ENCODE peak calls at places on chromosome 14, in five cellular contexts. I is OCI-LY7, Y is GM23248, Z is MM.1S, R is PC-3. M is an unnamed sample. For H3K9me3, the result is how much of the 10 kb centered on the place peaks cover.

GRCh38 chr14:45658226-45658916 is 405.4 kb upstream of the MIS18BP1 start:
- DNase-seq in Z (no peak), R (no peak), I (no peak), Y (no peak), M (no peak)

GRCh38 chr14:91059576-91060471 is 617 bp downstream of the RPS6KA5 start:
- DNase-seq in I (peak), Y (peak), Z (peak), R (peak), M (peak)

GRCh38 chr14:74616507-74616906 is 4.5 kb upstream of the LTBP2 start:
- DNase-seq in Y (peak), I (no peak), Z (no peak), R (peak), M (peak)

GRCh38 chr14:20631821-20632389 is 9.6 kb downstream of the OR6S1 start:
- DNase-seq in R (peak), Z (no peak), Y (peak), I (no peak), M (peak)

GRCh38 chr14:92958373-92959188 is 35.6 kb downstream of the CHGA start:
- DNase-seq in Y (no peak), R (no peak), Z (no peak), I (no peak), M (no peak)

GRCh38 chr14:42869681-42870080 is 1263.0 kb downstream of the LRFN5 start:
- DNase-seq in R (no peak), I (no peak), Z (no peak), Y (peak), M (no peak)

GRCh38 chr14:35202195-35202594 is 79.8 kb downstream of the PRORP start:
- DNase-seq in Z (no peak), Y (no peak), R (no peak), I (no peak), M (no peak)

GRCh38 chr14:52110441-52111086 is 41.7 kb upstream of the NID2 start:
- DNase-seq in R (peak), Z (no peak), Y (peak), I (no peak), M (no peak)

GRCh38 chr14:20434701-20435453 is 1.1 kb downstream of the KLHL33 start:
- DNase-seq in I (no peak), R (no peak), Z (no peak), Y (no peak), M (no peak)

GRCh38 chr14:77965919-77966435 is 166.1 kb downstream of the ADCK1 start:
- DNase-seq in Y (peak), Z (peak), I (no peak), R (peak), M (peak)

GRCh38 chr14:50860478-50861086 is 11.3 kb upstream of the ABHD12B start:
- DNase-seq in Y (peak), R (peak), Z (peak), I (peak), M (peak)

GRCh38 chr14:36816481-36816880 is 154.8 kb downstream of the PAX9 start:
- DNase-seq in R (no peak), Y (no peak), I (no peak), Z (no peak), M (no peak)

GRCh38 chr14:74401504-74402241 is 24.3 kb downstream of the SYNDIG1L start:
- DNase-seq in R (no peak), Y (peak), Z (peak), I (peak), M (peak)

GRCh38 chr14:66403183-66403582 is 83.0 kb upstream of the CCDC196 start:
- DNase-seq in I (peak), R (peak), Z (peak), Y (peak), M (peak)

GRCh38 chr14:71141701-71142374 is 234.6 kb downstream of the PCNX1 start:
- DNase-seq in I (no peak), Z (no peak), R (peak), Y (peak), M (no peak)

GRCh38 chr14:42299692-42300091 is 693.0 kb downstream of the LRFN5 start:
- DNase-seq in I (peak), R (no peak), Y (no peak), Z (peak), M (no peak)

GRCh38 chr14:61564623-61565091 is 130.7 kb upstream of the HIF1A start:
- DNase-seq in R (peak), I (no peak), Z (no peak), Y (peak), M (peak)

GRCh38 chr14:21097616-21098133 is 780 bp downstream of the ZNF219 start:
- DNase-seq in Z (no peak), Y (no peak), R (no peak), I (peak), M (peak)

GRCh38 chr14:88164906-88165534 is 158.0 kb downstream of the KCNK10 start:
- DNase-seq in Y (no peak), Z (no peak), I (no peak), R (no peak), M (no peak)

GRCh38 chr14:94171208-94171607 is 2.9 kb upstream of the PPP4R4 start:
- DNase-seq in Y (peak), Z (no peak), R (peak), I (no peak), M (no peak)

GRCh38 chr14:52190532-52190931 is 77.0 kb upstream of the PTGDR start:
- DNase-seq in Y (no peak), Z (no peak), I (no peak), R (peak), M (no peak)

GRCh38 chr14:92850492-92850891 is 56.4 kb downstream of the GOLGA5 start:
- DNase-seq in I (peak), Z (peak), R (no peak), Y (peak), M (no peak)

GRCh38 chr14:57753821-57754220 is 112.1 kb downstream of the SLC35F4 start:
- DNase-seq in R (no peak), I (no peak), Y (no peak), Z (no peak), M (no peak)

GRCh38 chr14:75842624-75843023 is 139.2 kb downstream of the TGFB3 start:
- DNase-seq in Y (peak), Z (no peak), R (no peak), I (no peak), M (no peak)

GRCh38 chr14:71529855-71530254 is 402.4 kb upstream of the RGS6 start:
- DNase-seq in I (no peak), Y (peak), R (no peak), Z (no peak), M (no peak)

GRCh38 chr14:75824328-75824727 is 157.5 kb downstream of the TGFB3 start:
- DNase-seq in Y (no peak), I (no peak), Z (peak), R (no peak), M (no peak)

GRCh38 chr14:75928587-75929230 is 53.1 kb downstream of the TGFB3 start:
- DNase-seq in Z (no peak), Y (no peak), I (no peak), R (no peak), M (no peak)

GRCh38 chr14:71248204-71248603 is 340.9 kb downstream of the PCNX1 start:
- DNase-seq in Y (peak), I (no peak), R (peak), Z (no peak), M (no peak)

GRCh38 chr14:95038521-95039250 is 118.6 kb downstream of the DICER1 start:
- DNase-seq in R (no peak), Z (no peak), Y (no peak), I (no peak), M (no peak)

GRCh38 chr14:32594766-32595165 is 265.7 kb downstream of the AKAP6 start:
- DNase-seq in I (no peak), Z (no peak), R (peak), Y (peak), M (no peak)

GRCh38 chr14:101474563-101475467 is 86.5 kb upstream of the DIO3 start:
- DNase-seq in Z (no peak), R (no peak), I (no peak), Y (no peak), M (no peak)

GRCh38 chr14:61064210-61064609 is 83.2 kb downstream of the SLC38A6 start:
- DNase-seq in R (no peak), Z (no peak), Y (no peak), I (peak), M (no peak)

GRCh38 chr14:91286530-91286937 is 42.0 kb upstream of the GPR68 start:
- DNase-seq in I (peak), R (peak), Z (peak), Y (peak), M (peak)

GRCh38 chr14:31543969-31544799 is 17.0 kb upstream of the NUBPL start:
- DNase-seq in R (peak), I (peak), Y (peak), Z (no peak), M (no peak)

GRCh38 chr14:86798330-86798729 is 1194.7 kb downstream of the GALC start:
- DNase-seq in Y (no peak), R (no peak), I (no peak), Z (no peak), M (no peak)

GRCh38 chr14:101181717-101182313 is 278.3 kb upstream of the RTL1 start:
- DNase-seq in Z (no peak), R (no peak), Y (no peak), I (no peak), M (no peak)

GRCh38 chr14:94564381-94564780 is 3.1 kb downstream of the SERPINA4 start:
- DNase-seq in I (no peak), Z (no peak), R (no peak), Y (no peak), M (no peak)

GRCh38 chr14:94110552-94111181 is at the start of gene IFI27:
- DNase-seq in I (no peak), Z (no peak), Y (peak), R (peak), M (no peak)

DNA sequence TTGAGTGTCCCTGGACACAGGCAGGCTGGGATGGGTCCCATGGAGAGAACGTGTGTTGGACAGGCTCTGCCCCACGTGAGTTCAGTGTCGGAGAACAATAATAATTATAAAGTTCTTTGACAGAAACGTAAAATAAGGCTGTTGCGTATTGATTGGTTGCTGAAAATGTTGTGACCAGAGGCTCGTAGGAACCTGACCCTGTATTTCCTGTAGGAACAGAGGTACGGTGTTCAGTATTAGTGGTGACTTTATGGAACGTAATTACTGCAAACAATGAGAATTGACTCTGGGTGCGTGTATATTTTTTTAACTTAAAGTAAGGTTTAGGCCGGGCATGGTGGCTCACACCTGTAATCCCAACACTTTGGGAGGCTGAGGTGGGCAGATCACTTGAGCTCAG is 7.8 kb downstream of the MTA1 start:
- DNase-seq in Z (no peak), Y (no peak), R (no peak), I (no peak), M (no peak)
- H3K9me3 ChIP-seq in Z (under half), Y (under half), R (under half), I (under half), M (under half)

DNA sequence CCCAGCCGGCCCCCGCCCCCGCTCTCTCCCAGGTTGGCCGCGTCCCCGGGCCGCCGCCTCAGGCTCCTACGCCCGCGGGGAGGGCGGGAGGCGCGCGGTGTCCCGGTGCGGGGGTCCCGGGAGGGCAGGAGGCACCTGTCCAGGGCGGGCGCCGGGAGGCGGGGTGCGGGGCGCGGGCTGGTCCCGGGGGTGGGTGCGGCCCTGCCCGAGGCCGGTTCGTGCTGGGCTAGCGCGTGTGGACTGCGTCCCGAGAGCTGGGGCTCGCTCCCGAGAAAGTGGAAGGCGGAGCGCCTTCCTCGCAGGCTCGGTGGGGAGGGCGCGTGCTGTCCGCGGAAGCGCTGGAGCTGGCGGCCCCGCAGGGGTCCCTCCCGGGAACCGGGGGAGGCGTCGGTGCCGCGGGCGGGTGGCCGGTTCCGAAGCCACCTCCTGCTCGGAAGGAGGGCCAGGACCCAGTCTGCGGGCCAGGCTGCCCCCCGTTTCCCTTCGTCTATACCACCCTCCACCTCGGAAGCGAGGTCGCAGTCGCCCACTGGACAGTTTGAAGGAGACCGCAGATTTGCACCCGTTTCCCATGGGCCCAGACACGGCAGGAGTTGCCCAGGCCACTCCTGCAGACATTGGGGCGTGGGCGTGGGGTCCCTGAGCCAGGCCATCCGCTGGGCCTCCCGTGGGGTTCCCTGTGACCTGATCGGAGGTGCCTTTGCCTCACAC is 636 bp downstream of the ZFYVE21 start:
- DNase-seq in R (no peak), I (no peak), Y (peak), Z (peak), M (peak)
- TF ChIP-seq EZH2phosphoT487 in R (no peak), I (no peak), Y (no peak), Z (no peak), M (no peak)

GRCh38 chr14:106872619-106873446 is 1346.5 kb downstream of the TMEM121 start:
- DNase-seq in R (peak), I (peak), Y (peak), Z (peak), M (no peak)
- H3K9me3 ChIP-seq in R (under half), I (under half), Y (under half), Z (under half), M (under half)

GRCh38 chr14:105853089-105853906 is 326.9 kb downstream of the TMEM121 start:
- DNase-seq in I (peak), Y (no peak), R (no peak), Z (no peak), M (no peak)
- TF ChIP-seq EZH2phosphoT487 in I (no peak), Y (no peak), R (no peak), Z (no peak), M (no peak)

DNA sequence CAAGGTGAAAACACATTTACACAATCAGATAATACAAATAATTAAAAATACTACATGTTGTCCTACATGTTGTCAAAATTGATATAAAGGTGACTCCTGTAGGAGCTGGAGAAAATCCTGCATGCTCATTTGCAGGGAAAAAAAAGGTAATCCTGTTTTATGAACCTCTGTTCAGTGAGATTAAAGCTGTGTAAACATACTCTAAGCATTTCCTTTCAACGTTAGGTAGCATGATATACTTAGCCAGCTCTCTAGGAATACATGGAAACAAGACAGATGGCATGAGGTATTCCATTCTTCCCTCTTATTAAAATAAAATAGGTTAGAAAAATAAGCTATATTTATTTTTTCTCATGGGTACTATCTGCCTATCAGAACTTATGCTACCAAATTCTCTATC is 635.7 kb upstream of the FLRT2 start:
- DNase-seq in Y (no peak), Z (no peak), R (no peak), I (no peak), M (no peak)
- H3K9me3 ChIP-seq in Y (under half), Z (under half), R (under half), I (under half), M (under half)

GRCh38 chr14:67483599-67484270 is 4.8 kb downstream of the TMEM229B start:
- DNase-seq in Y (no peak), I (no peak), Z (no peak), R (no peak), M (no peak)
- TF ChIP-seq EZH2phosphoT487 in Y (no peak), I (no peak), Z (no peak), R (no peak), M (no peak)

GRCh38 chr14:84965279-84965678 is 564.7 kb upstream of the FLRT2 start:
- DNase-seq in I (no peak), Y (no peak), R (no peak), Z (no peak), M (no peak)

GRCh38 chr14:84959796-84960515 is 570.0 kb upstream of the FLRT2 start:
- DNase-seq in R (no peak), I (no peak), Y (no peak), Z (peak), M (no peak)

GRCh38 chr14:84963518-84963917 is 566.4 kb upstream of the FLRT2 start:
- DNase-seq in I (no peak), R (no peak), Z (no peak), Y (no peak), M (peak)

DNA sequence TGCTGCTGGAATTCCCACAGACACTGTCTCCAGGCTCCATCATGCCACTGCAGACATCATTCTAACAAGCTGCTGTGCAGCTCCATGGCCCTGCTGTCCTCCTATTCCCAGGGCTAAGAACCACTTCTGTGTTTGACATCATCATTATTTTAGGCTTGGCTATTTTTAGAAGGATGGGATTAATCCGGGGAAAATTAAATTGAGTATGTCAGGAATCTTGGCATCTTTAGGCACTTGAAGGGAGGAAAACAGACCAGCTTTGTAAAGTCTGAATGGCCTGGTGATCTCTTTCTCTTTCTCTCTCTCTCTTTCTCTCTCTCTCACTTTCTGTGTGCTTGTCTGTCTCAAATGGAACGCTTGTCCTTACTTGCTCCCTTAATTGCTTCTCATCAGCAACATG is 568.3 kb upstream of the FLRT2 start:
- DNase-seq in I (no peak), Y (no peak), Z (no peak), R (no peak), M (no peak)
- H3K9me3 ChIP-seq in I (under half), Y (under half), Z (under half), R (under half), M (under half)

DNA sequence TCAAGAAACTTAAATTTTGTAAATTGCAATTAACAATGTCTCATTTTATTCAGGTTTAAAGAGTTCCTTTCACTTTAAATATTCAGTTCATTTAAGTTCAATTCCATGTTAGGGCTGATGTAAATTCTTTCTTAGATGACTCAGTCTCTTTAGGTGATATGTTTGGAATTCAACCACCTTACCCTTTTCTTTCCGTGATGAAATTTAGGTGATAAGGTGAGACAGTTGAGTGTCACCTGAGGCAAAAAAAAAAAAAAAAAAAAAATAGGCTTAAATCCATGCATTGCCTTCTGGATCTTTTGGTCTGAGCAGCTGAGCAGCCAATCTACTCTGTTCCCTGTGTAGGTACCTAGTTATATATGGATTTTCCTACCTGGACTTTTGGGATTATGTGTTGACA is 299.5 kb downstream of the DAD1 start:
- DNase-seq in I (no peak), Y (no peak), R (peak), Z (no peak), M (no peak)
- TF ChIP-seq EZH2phosphoT487 in I (no peak), Y (no peak), R (no peak), Z (no peak), M (no peak)